ENCODE peak calls at places on chromosomes 1 and 21, in seven cellular contexts. O is right cardiac atrium; A is tibial nerve; X is CD4-positive, alpha-beta memory T cell; W is RWPE1; U is esophagus squamous epithelium; V is pancreas. I is an unnamed sample.

GRCh38 chr21:46424062-46424591 is 34.6 kb upstream of the DIP2A start:
- DNase-seq in O (no peak), A (no peak), X (peak; percentile 28), W (no peak), U (no peak), V (no peak), I (no peak)

GRCh38 chr1:109391626-109392025 is 6.1 kb downstream of the SORT1 start:
- DNase-seq in O (no peak), A (no peak), X (no peak), W (no peak), U (no peak), V (no peak), I (no peak)

GRCh38 chr1:34711469-34711868 is 43.4 kb upstream of the GJB5 start:
- DNase-seq in O (no peak), A (no peak), X (no peak), W (peak; percentile 10), U (no peak), V (no peak), I (no peak)

GRCh38 chr1:235893840-235894239 is 27.1 kb upstream of the LYST start:
- DNase-seq in O (no peak), A (no peak), X (no peak), W (no peak), U (no peak), V (no peak), I (no peak)

GRCh38 chr1:160093624-160094290 is 4.7 kb downstream of the IGSF8 start:
- DNase-seq in O (no peak), A (no peak), X (no peak), W (no peak), U (no peak), V (no peak), I (no peak)

GRCh38 chr1:235714205-235714897 is 64.8 kb upstream of the GNG4 start:
- DNase-seq in O (no peak), A (no peak), X (no peak), W (no peak), U (no peak), V (no peak), I (no peak)

GRCh38 chr1:42737257-42737656 is 2.8 kb downstream of the CLDN19 start:
- DNase-seq in O (peak; percentile 52), A (no peak), X (no peak), W (no peak), U (no peak), V (peak; percentile 60), I (no peak)

GRCh38 chr1:54886724-54887664 is at the start of gene DHCR24:
- DNase-seq in O (peak; percentile 93), A (peak; percentile 66), X (peak; percentile 64), W (peak; percentile 99), U (no peak), V (peak; percentile 81), I (peak; percentile 79)

GRCh38 chr1:245679796-245680195 is 525.0 kb downstream of the KIF26B start:
- DNase-seq in O (no peak), A (no peak), X (no peak), W (no peak), U (no peak), V (no peak), I (no peak)

GRCh38 chr1:37752583-37753471 is 12.1 kb downstream of the EPHA10 start:
- DNase-seq in O (no peak), A (no peak), X (no peak), W (no peak), U (no peak), V (no peak), I (no peak)

GRCh38 chr1:92877081-92877711 is 45.4 kb downstream of the RPL5 start:
- DNase-seq in O (no peak), A (no peak), X (no peak), W (no peak), U (no peak), V (no peak), I (no peak)

GRCh38 chr1:234186037-234186688 is 187.1 kb upstream of the COA6 start:
- DNase-seq in O (no peak), A (no peak), X (no peak), W (peak; percentile 93), U (no peak), V (no peak), I (no peak)

GRCh38 chr1:21537932-21538630 is 28.9 kb downstream of the ALPL start:
- DNase-seq in O (peak; percentile 90), A (no peak), X (no peak), W (no peak), U (no peak), V (no peak), I (no peak)

GRCh38 chr1:76268341-76268740 is 193.8 kb downstream of the ST6GALNAC3 start:
- DNase-seq in O (no peak), A (no peak), X (no peak), W (no peak), U (no peak), V (no peak), I (no peak)

GRCh38 chr1:76267631-76268030 is 193.1 kb downstream of the ST6GALNAC3 start:
- DNase-seq in O (no peak), A (no peak), X (peak; percentile 49), W (no peak), U (no peak), V (no peak), I (no peak)

GRCh38 chr1:76264642-76265041 is 190.1 kb downstream of the ST6GALNAC3 start:
- DNase-seq in O (no peak), A (no peak), X (no peak), W (no peak), U (no peak), V (no peak), I (no peak)

GRCh38 chr1:76266762-76267161 is 192.2 kb downstream of the ST6GALNAC3 start:
- DNase-seq in O (no peak), A (no peak), X (no peak), W (no peak), U (no peak), V (no peak), I (no peak)

DNA sequence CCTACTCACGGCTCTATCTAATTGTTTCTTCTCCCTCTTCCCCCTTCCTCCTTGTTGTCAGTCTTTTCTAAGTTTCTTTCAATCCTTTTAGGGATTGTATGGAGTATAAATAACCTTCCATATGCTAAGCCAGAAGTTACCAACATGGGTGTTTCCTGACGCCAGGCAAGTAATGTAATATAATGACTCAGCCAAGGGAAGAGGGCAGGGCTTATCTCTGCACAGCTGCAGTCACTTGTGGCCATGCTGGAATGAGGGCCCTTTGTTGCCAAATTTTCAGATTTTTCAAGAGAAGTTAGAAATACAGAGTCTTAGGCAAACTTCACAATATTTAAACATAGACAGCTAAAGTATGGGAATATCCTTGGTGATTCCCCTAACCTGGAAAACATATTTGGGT is 194.6 kb downstream of the ST6GALNAC3 start:
- DNase-seq in O (no peak), A (no peak), X (no peak), W (no peak), U (no peak), V (no peak), I (no peak)
- H3K27ac ChIP-seq in O (no peak overlapping the region), A (no peak overlapping the region), X (no peak overlapping the region), W (no peak overlapping the region), U (no peak overlapping the region), V (no peak overlapping the region), I (no peak overlapping the region)

GRCh38 chr1:32321712-32322291 is 14.2 kb downstream of the MARCKSL1 start:
- DNase-seq in O (no peak), A (no peak), X (peak; percentile 55), W (no peak), U (no peak), V (peak; percentile 85), I (no peak)

GRCh38 chr1:32316906-32317282 is 19.1 kb downstream of the MARCKSL1 start:
- DNase-seq in O (no peak), A (no peak), X (no peak), W (no peak), U (no peak), V (no peak), I (no peak)

GRCh38 chr1:32318127-32318869 is 17.7 kb downstream of the MARCKSL1 start:
- DNase-seq in O (no peak), A (no peak), X (no peak), W (no peak), U (no peak), V (no peak), I (no peak)
- H3K27ac ChIP-seq in O (no peak overlapping the region), A (no peak overlapping the region), X (no peak overlapping the region), W (no peak overlapping the region), U (no peak overlapping the region), V (no peak overlapping the region), I (no peak overlapping the region)

GRCh38 chr1:53285546-53285945 is 42.3 kb downstream of the LRP8 start:
- DNase-seq in O (no peak), A (no peak), X (no peak), W (no peak), U (no peak), V (no peak), I (no peak)
- H3K27ac ChIP-seq in O (no peak overlapping the region), A (no peak overlapping the region), X (no peak overlapping the region), W (no peak overlapping the region), U (no peak overlapping the region), V (no peak overlapping the region), I (no peak overlapping the region)

GRCh38 chr1:9442986-9443385 is 96.3 kb upstream of the SLC25A33 start:
- DNase-seq in O (no peak), A (no peak), X (no peak), W (no peak), U (no peak), V (no peak), I (no peak)
- H3K27ac ChIP-seq in O (peak overlapping the region; percentile 32), A (no peak overlapping the region), X (no peak overlapping the region), W (peak overlapping the region; percentile 95), U (no peak overlapping the region), V (peak overlapping the region; percentile 98), I (peak overlapping the region; percentile 13)

DNA sequence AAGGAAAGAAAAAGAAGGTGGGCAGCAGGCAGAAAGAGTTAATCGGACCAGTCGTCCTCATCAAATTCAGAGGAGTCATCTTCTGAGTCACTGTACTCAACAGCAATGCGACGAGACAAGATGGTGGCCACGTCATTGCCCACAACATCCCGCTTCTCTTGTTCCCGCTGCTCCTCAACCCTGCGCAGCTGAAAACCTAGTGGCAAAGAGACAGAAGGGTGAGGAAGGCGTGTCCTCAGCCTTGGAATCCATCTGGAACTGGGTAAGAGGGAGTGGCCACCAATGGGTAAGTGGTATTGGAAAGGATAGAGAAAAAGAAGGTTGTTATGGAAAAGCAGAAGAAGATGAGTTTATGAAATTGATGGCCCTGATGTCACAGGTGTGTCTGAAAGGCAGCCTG is 15.7 kb downstream of the GPR3 start:
- DNase-seq in O (no peak), A (no peak), X (no peak), W (no peak), U (no peak), V (no peak), I (no peak)
- H3K27ac ChIP-seq in O (no peak overlapping the region), A (no peak overlapping the region), X (no peak overlapping the region), W (no peak overlapping the region), U (peak overlapping the region; percentile 87), V (no peak overlapping the region), I (no peak overlapping the region)